ENCODE peak calls at places on chromosomes 12 and 14, in nine cellular contexts. J, X, B, F, T, K, L, H and Q are unnamed samples.

GRCh38 chr14:61636792-61637191 is 58.5 kb upstream of the HIF1A start:
- DNase-seq in X (no peak), B (no peak), F (no peak), J (no peak), L (no peak), T (no peak), K (no peak), H (no peak), Q (no peak)

GRCh38 chr14:61992139-61992538 is 229.9 kb downstream of the SNAPC1 start:
- DNase-seq in B (no peak), F (no peak), T (no peak), L (no peak), H (peak), K (no peak), J (no peak), X (no peak), Q (no peak)

GRCh38 chr14:75487155-75487671 is 35.1 kb upstream of the BATF start:
- DNase-seq in T (no peak), K (no peak), B (no peak), J (no peak), F (no peak), X (no peak), H (peak), L (no peak), Q (no peak)

GRCh38 chr12:45381351-45381750 is 165.5 kb downstream of the ANO6 start:
- DNase-seq in F (no peak), L (no peak), B (no peak), T (no peak), X (no peak), J (no peak), K (no peak), H (peak), Q (no peak)

GRCh38 chr12:25189656-25190055 is 5.3 kb downstream of the DNAI7 start:
- DNase-seq in K (no peak), H (no peak), J (no peak), X (no peak), T (no peak), L (no peak), B (no peak), F (no peak), Q (no peak)

GRCh38 chr12:7045913-7046312 is 14.6 kb upstream of the C1S start:
- DNase-seq in H (no peak), T (no peak), B (no peak), L (no peak), J (no peak), K (no peak), F (no peak), X (no peak), Q (no peak)

GRCh38 chr12:862303-862911 is 87.1 kb downstream of the RAD52 start:
- DNase-seq in X (no peak), B (no peak), K (no peak), J (no peak), T (no peak), F (no peak), H (peak), L (no peak), Q (no peak)

GRCh38 chr12:94500831-94501567 is 41.3 kb upstream of the CEP83 start:
- DNase-seq in L (no peak), H (no peak), K (no peak), T (no peak), B (no peak), F (no peak), X (no peak), J (no peak), Q (no peak)

GRCh38 chr12:50188875-50189575 is 21.9 kb upstream of the CERS5 start:
- DNase-seq in K (no peak), H (no peak), B (no peak), X (no peak), F (no peak), T (no peak), L (no peak), J (no peak), Q (no peak)

GRCh38 chr12:50190859-50191258 is 23.7 kb upstream of the CERS5 start:
- DNase-seq in F (no peak), J (no peak), B (no peak), T (no peak), H (no peak), X (no peak), L (no peak), K (no peak), Q (no peak)

GRCh38 chr12:50195832-50196231 is 28.7 kb upstream of the CERS5 start:
- DNase-seq in K (no peak), L (no peak), H (peak), F (no peak), X (no peak), J (no peak), T (no peak), B (no peak), Q (no peak)

GRCh38 chr12:50192908-50193307 is 25.7 kb upstream of the CERS5 start:
- DNase-seq in K (no peak), T (no peak), H (peak), X (no peak), J (no peak), B (no peak), F (no peak), L (no peak), Q (no peak)

DNA sequence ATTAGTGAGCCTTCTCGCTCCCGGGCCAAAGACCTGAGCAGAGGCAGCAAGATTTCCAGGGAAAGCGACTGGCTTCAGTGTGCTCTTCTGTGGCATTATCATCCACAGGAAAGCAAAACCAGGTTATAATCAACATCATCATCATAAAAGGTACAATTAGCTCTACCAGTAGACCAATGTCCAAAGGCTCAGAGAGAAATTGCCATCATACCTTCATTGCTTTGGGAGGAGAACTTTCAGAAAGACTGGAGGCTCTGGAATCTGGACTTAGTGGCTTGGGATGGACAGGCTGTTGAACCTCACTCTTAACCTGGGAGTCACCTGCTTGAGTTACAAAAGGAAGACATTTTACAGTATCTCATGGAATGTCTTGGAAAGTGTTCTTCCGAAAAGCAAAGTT is 25.1 kb upstream of the CERS5 start:
- DNase-seq in K (no peak), L (no peak), B (no peak), T (no peak), X (no peak), J (no peak), F (no peak), H (no peak), Q (no peak)
- H3K27ac ChIP-seq in K (peak), L (no peak), B (no peak), T (no peak), X (peak), J (peak), F (no peak), H (peak), Q (no peak)

GRCh38 chr12:90331821-90332220 is 623.2 kb downstream of the CCER1 start:
- DNase-seq in F (no peak), H (no peak), K (no peak), X (no peak), B (no peak), T (no peak), J (no peak), L (no peak), Q (no peak)
- H3K27ac ChIP-seq in F (no peak), H (no peak), K (no peak), X (no peak), B (no peak), T (peak), J (no peak), L (no peak), Q (no peak)

GRCh38 chr14:76716285-76716684 is 45.0 kb upstream of the VASH1 start:
- DNase-seq in F (no peak), X (no peak), J (no peak), K (no peak), H (no peak), B (no peak), T (no peak), L (no peak), Q (no peak)

GRCh38 chr14:76718306-76719075 is 42.8 kb upstream of the VASH1 start:
- DNase-seq in F (no peak), X (no peak), K (no peak), J (no peak), L (no peak), B (no peak), H (no peak), T (peak), Q (no peak)

GRCh38 chr14:76717508-76717907 is 43.8 kb upstream of the VASH1 start:
- DNase-seq in B (peak), J (no peak), H (no peak), L (no peak), X (no peak), K (no peak), F (no peak), T (no peak), Q (no peak)

GRCh38 chr14:76715927-76716200 is 45.4 kb upstream of the VASH1 start:
- DNase-seq in T (no peak), H (no peak), K (no peak), B (no peak), F (no peak), J (no peak), X (no peak), L (no peak), Q (no peak)

GRCh38 chr14:76715102-76715926 is 46.0 kb upstream of the VASH1 start:
- DNase-seq in J (no peak), X (no peak), B (no peak), L (peak), T (no peak), K (no peak), H (no peak), F (no peak), Q (no peak)
- H3K27ac ChIP-seq in J (no peak), X (peak), B (no peak), L (peak), T (peak), K (no peak), H (no peak), F (no peak), Q (no peak)

GRCh38 chr12:69821032-69821431 is 4.0 kb upstream of the MYRFL start:
- DNase-seq in H (no peak), B (no peak), F (no peak), L (no peak), X (no peak), J (no peak), K (no peak), T (no peak), Q (no peak)
- H3K27ac ChIP-seq in H (no peak), B (no peak), F (no peak), L (no peak), X (no peak), J (no peak), K (no peak), T (no peak), Q (no peak)

DNA sequence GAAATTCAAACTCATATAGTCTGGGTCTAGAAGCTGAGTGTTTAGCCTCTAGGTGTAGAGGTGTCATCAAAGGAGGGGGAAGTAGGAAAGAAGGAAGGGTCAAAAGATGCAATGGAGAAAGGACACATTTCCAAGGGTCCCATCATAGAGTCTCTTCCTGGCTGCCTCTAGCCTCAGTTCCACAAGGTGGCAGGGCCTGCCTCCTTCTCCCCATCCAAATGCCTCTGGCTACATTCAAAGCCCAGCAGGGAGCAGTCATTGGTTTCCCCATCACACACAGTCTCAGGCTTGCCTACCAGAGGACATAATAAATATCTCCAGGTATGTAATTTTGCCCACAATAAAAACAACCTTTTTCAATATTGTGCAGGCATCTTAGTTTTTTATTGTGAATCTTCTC is 2.1 kb upstream of the CCT2 start:
- DNase-seq in F (peak), B (no peak), L (no peak), X (no peak), J (no peak), T (no peak), K (no peak), H (peak), Q (no peak)
- H3K27ac ChIP-seq in F (no peak), B (no peak), L (no peak), X (no peak), J (no peak), T (no peak), K (no peak), H (no peak), Q (no peak)

GRCh38 chr14:85577542-85578140 is 47.7 kb downstream of the FLRT2 start:
- DNase-seq in J (no peak), L (no peak), B (no peak), T (no peak), F (no peak), X (no peak), K (no peak), H (no peak), Q (no peak)

GRCh38 chr14:85579957-85580356 is 50.0 kb downstream of the FLRT2 start:
- DNase-seq in T (no peak), K (no peak), J (no peak), H (no peak), B (no peak), F (no peak), L (no peak), X (no peak), Q (no peak)

GRCh38 chr14:85583311-85583710 is 53.4 kb downstream of the FLRT2 start:
- DNase-seq in K (no peak), B (no peak), F (no peak), T (no peak), H (no peak), L (no peak), X (no peak), J (no peak), Q (no peak)

GRCh38 chr14:85578925-85579324 is 49.0 kb downstream of the FLRT2 start:
- DNase-seq in L (no peak), F (no peak), J (no peak), B (no peak), H (no peak), T (no peak), X (no peak), K (no peak), Q (no peak)

GRCh38 chr14:85580536-85581165 is 50.7 kb downstream of the FLRT2 start:
- DNase-seq in F (no peak), B (no peak), H (no peak), J (no peak), X (no peak), T (no peak), L (no peak), K (no peak), Q (no peak)
- H3K27ac ChIP-seq in F (no peak), B (no peak), H (no peak), J (no peak), X (no peak), T (no peak), L (no peak), K (no peak), Q (no peak)

GRCh38 chr12:19189522-19189921 is 60.0 kb downstream of the PLEKHA5 start:
- DNase-seq in J (no peak), L (no peak), X (no peak), H (no peak), B (no peak), T (no peak), F (no peak), K (no peak), Q (no peak)

GRCh38 chr12:19192709-19193108 is 63.2 kb downstream of the PLEKHA5 start:
- DNase-seq in L (no peak), B (no peak), H (no peak), F (no peak), K (no peak), T (no peak), X (no peak), J (no peak), Q (no peak)

GRCh38 chr12:19191563-19191962 is 62.0 kb downstream of the PLEKHA5 start:
- DNase-seq in F (no peak), B (no peak), J (no peak), L (no peak), T (no peak), K (no peak), H (no peak), X (no peak), Q (no peak)

GRCh38 chr12:19190292-19191031 is 60.9 kb downstream of the PLEKHA5 start:
- DNase-seq in X (no peak), T (no peak), B (no peak), J (no peak), H (peak), K (no peak), L (peak), F (no peak), Q (peak)

GRCh38 chr12:19191089-19191488 is 61.6 kb downstream of the PLEKHA5 start:
- DNase-seq in X (no peak), L (no peak), H (no peak), J (no peak), B (no peak), T (no peak), F (no peak), K (no peak), Q (no peak)
- H3K27ac ChIP-seq in X (peak), L (peak), H (no peak), J (peak), B (no peak), T (peak), F (no peak), K (peak), Q (no peak)

GRCh38 chr14:54702014-54702491 is 135.1 kb downstream of the SAMD4A start:
- DNase-seq in F (no peak), X (no peak), H (no peak), J (no peak), K (no peak), T (no peak), B (no peak), L (no peak), Q (no peak)
- H3K27ac ChIP-seq in F (no peak), X (peak), H (no peak), J (no peak), K (no peak), T (peak), B (no peak), L (peak), Q (no peak)

GRCh38 chr12:116278259-116278595 is 734 bp upstream of the MED13L start:
- DNase-seq in B (peak), K (no peak), T (no peak), F (no peak), H (no peak), J (no peak), X (no peak), L (no peak), Q (no peak)
- H3K27ac ChIP-seq in B (peak), K (no peak), T (peak), F (no peak), H (peak), J (peak), X (peak), L (peak), Q (peak)

GRCh38 chr12:124764870-124765570 is 98.6 kb downstream of the SCARB1 start:
- DNase-seq in H (no peak), X (no peak), F (no peak), T (no peak), L (peak), K (no peak), B (no peak), J (peak), Q (no peak)
- H3K27ac ChIP-seq in H (no peak), X (peak), F (no peak), T (peak), L (peak), K (peak), B (no peak), J (peak), Q (no peak)